ENCODE peak calls at places on chromosome 10, in seven cellular contexts. W is AG04450, B is upper lobe of right lung, C is cardiac muscle cell, Z is tibial artery, M is endodermal cell, F is brain microvascular endothelial cell. U is an unnamed sample.

GRCh38 chr10:46547331-46547880 is 9.1 kb downstream of the GPRIN2 start:
- DNase-seq in W (no peak), B (peak; percentile 66), C (no peak), Z (no peak), M (no peak), F (no peak), U (no peak)

GRCh38 chr10:102117391-102118159 is 2.6 kb downstream of the LDB1 start:
- DNase-seq in W (peak; percentile 41), B (peak; percentile 90), C (peak; percentile 88), Z (peak; percentile 92), M (peak; percentile 83), F (no peak), U (peak; percentile 79)

GRCh38 chr10:118729641-118730258 is 25.0 kb downstream of the CACUL1 start:
- DNase-seq in W (no peak), B (no peak), C (no peak), Z (no peak), M (no peak), F (no peak), U (no peak)

GRCh38 chr10:70255329-70256299 is 22.4 kb upstream of the PPA1 start:
- DNase-seq in W (no peak), B (no peak), C (no peak), Z (no peak), M (no peak), F (no peak), U (peak; percentile 92)

GRCh38 chr10:32143302-32143847 is 87.2 kb upstream of the KIF5B start:
- DNase-seq in W (no peak), B (no peak), C (no peak), Z (no peak), M (no peak), F (no peak), U (peak; percentile 98)

GRCh38 chr10:65010845-65011244 is 1489.6 kb downstream of the REEP3 start:
- DNase-seq in W (no peak), B (no peak), C (no peak), Z (no peak), M (no peak), F (no peak), U (no peak)

GRCh38 chr10:35300063-35300699 is 36.1 kb upstream of the CCNY start:
- DNase-seq in W (no peak), B (no peak), C (no peak), Z (no peak), M (no peak), F (peak; percentile 52), U (peak; percentile 71)

GRCh38 chr10:121217331-121217730 is 366.2 kb downstream of the WDR11 start:
- DNase-seq in W (no peak), B (no peak), C (no peak), Z (no peak), M (no peak), F (no peak), U (no peak)

GRCh38 chr10:117653170-117653515 is 110.6 kb downstream of the EMX2 start:
- DNase-seq in W (peak; percentile 23), B (no peak), C (no peak), Z (no peak), M (no peak), F (peak; percentile 93), U (peak; percentile 95)

DNA sequence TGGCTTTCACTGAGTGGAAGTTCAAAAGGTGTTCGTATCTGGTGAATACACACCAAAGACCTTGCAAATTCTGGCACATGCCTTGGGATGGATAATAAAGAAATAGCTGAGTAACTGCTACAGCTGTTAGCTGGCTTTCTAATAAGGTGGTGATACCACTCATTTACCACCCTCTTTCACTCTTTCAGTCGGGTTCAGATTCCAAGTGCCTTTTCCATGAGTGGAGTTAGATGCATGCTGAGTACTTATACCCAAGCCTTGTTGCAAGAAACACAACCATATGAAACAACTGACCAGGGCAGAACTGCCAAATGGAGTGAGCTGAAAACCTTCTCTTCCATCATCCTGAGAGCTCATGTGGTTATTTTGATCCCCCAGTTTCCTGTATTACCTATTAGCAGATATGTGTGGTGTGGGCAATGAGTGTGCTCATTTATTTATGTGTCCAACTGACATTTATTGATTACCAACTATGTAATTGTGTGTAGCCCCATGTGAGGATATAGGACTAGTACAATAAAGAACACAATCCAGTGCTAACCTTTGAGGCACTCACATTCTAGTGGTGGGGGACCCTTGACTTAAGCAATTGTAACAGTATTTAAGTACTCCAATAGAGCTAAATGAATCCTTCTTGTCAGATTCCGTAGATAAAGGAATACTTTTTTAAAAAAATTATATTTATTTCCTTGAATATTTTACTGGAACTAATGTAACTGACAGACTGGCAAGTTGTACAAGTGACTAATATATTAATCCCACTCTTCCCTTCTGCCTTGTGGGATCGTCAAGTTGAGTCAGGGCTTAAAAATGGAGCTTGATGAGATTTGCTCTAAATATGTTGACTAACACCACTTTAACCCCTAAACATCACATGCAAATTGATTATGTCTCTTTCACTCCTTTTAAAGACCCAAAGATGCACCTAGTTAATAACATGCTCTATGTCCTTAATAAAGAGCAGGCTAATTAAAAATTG is 124.7 kb downstream of the ARID5B start:
- DNase-seq in W (no peak), B (no peak), C (no peak), Z (no peak), M (no peak), F (no peak), U (peak; percentile 78)
- H3K27ac ChIP-seq in W (no peak overlapping the region), B (no peak overlapping the region), C (no peak overlapping the region), Z (no peak overlapping the region), M (no peak overlapping the region), F (no peak overlapping the region), U (peak overlapping the region; percentile 65)

GRCh38 chr10:97788552-97789442 is 17.0 kb upstream of the SFRP5 start:
- DNase-seq in W (no peak), B (peak; percentile 82), C (peak; percentile 84), Z (no peak), M (peak; percentile 85), F (no peak), U (no peak)
- TF ChIP-seq CTCF in W (no peak), B (no peak), C (peak; percentile 9), Z (no peak), M (peak; percentile 18), F (no peak), U (no peak)

GRCh38 chr10:104388830-104389229 is 35.2 kb downstream of the CFAP58 start:
- DNase-seq in W (no peak), B (no peak), C (no peak), Z (no peak), M (no peak), F (no peak), U (no peak)
- H3K27ac ChIP-seq in W (no peak overlapping the region), B (no peak overlapping the region), C (no peak overlapping the region), Z (no peak overlapping the region), M (no peak overlapping the region), F (no peak overlapping the region), U (no peak overlapping the region)

GRCh38 chr10:88008866-88009470 is 145.5 kb downstream of the PTEN start:
- DNase-seq in W (no peak), B (no peak), C (no peak), Z (no peak), M (no peak), F (no peak), U (no peak)

GRCh38 chr10:88004451-88004850 is 141.0 kb downstream of the PTEN start:
- DNase-seq in W (no peak), B (no peak), C (no peak), Z (no peak), M (no peak), F (peak; percentile 48), U (peak; percentile 27)

DNA sequence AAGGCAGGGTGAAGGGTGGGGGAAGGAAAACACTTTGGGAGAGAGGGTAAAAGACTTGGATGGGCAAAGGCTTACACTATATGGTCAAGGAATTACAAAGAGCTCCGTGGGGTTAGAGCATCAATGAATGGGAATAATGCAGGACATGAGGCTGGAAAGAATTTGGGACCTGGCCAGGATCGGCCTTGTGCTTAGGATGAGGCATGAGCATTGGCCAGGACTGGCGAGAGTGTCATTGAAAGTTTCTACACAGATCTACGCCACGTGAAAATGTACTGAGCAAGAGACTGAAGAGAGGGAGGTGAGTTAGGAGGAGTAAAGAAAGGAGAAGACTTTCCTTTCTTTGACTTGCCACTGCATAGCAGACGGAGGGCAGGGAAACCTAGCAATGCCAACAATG is 142.8 kb downstream of the PTEN start:
- DNase-seq in W (no peak), B (no peak), C (no peak), Z (no peak), M (no peak), F (no peak), U (no peak)
- TF ChIP-seq CTCF in W (no peak), B (no peak), C (no peak), Z (no peak), M (no peak), F (no peak), U (no peak)

GRCh38 chr10:132404169-132404880 is 7.3 kb downstream of the PWWP2B start:
- DNase-seq in W (no peak), B (peak; percentile 43), C (no peak), Z (no peak), M (peak; percentile 51), F (no peak), U (no peak)
- H3K27ac ChIP-seq in W (no peak overlapping the region), B (no peak overlapping the region), C (no peak overlapping the region), Z (no peak overlapping the region), M (no peak overlapping the region), F (no peak overlapping the region), U (no peak overlapping the region)

GRCh38 chr10:79390551-79391229 is 43.4 kb downstream of the PPIF start:
- DNase-seq in W (no peak), B (peak; percentile 62), C (no peak), Z (peak; percentile 62), M (peak; percentile 46), F (no peak), U (no peak)
- TF ChIP-seq CTCF in W (peak; percentile 21), B (peak; percentile 21), C (peak; percentile 34), Z (no peak), M (no peak), F (peak; percentile 32), U (no peak)

DNA sequence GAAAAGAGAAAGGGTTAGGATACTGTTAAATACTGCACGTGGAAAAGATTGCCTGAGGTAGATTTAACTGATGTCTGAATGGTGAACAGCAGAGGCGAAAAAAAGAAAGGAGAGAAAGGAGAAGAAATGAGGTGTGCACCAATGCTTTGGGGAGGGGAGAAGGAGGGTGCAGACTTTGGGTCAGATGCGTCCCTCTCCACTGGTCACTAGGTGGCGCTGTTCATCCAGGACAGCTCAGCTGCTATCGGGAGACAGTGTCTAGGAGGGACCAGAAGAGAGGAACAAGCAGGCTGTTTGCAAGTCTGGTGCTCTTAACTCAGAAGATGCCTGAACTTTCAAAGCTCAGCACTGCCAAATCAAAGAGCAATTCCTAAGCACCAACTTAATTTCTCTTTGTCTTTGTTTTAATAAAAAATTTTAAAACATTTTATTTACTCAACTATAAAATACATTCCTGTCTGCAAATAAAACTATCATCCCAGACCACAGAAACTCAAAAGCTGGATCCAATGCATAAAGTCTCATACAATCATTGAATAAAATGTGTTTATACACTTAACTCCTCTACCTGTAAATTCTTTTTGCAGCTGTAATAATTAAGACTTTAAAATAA is 83.9 kb upstream of the PDLIM1 start:
- DNase-seq in W (peak; percentile 10), B (peak; percentile 78), C (peak; percentile 89), Z (peak; percentile 88), M (peak; percentile 94), F (peak; percentile 53), U (no peak)
- H3K27ac ChIP-seq in W (no peak overlapping the region), B (no peak overlapping the region), C (no peak overlapping the region), Z (peak overlapping the region; percentile 77), M (no peak overlapping the region), F (no peak overlapping the region), U (no peak overlapping the region)